ENCODE peak calls at places on chromosome 22, in four cellular contexts. J is tibial artery, Q is fibroblast of lung, U is A549. C is an unnamed sample.

GRCh38 chr22:42978453-42979103 is 36.4 kb downstream of the PACSIN2 start:
- DNase-seq in J (no peak), Q (peak), U (no peak), C (no peak)

GRCh38 chr22:42680648-42681047 is 31.5 kb upstream of the CYB5R3 start:
- DNase-seq in J (no peak), Q (peak), U (peak), C (peak)

GRCh38 chr22:44392446-44392921 is 79.7 kb upstream of the SHISAL1 start:
- DNase-seq in J (peak), Q (peak), U (no peak), C (no peak)

GRCh38 chr22:32144875-32145274 is 14.2 kb downstream of the C22orf42 start:
- DNase-seq in J (no peak), Q (no peak), U (no peak), C (no peak)

GRCh38 chr22:19891350-19892248 is 36.9 kb upstream of the GNB1L start:
- DNase-seq in J (no peak), Q (peak), U (no peak), C (no peak)

GRCh38 chr22:27572267-27572666 is 229.3 kb downstream of the MN1 start:
- DNase-seq in J (no peak), Q (no peak), U (no peak), C (no peak)

GRCh38 chr22:38947321-38948112 is 9.9 kb upstream of the APOBEC3A start:
- DNase-seq in J (no peak), Q (no peak), U (no peak), C (no peak)

GRCh38 chr22:32828561-32828960 is 27.1 kb downstream of the TIMP3 start:
- DNase-seq in J (no peak), Q (no peak), U (no peak), C (no peak)

GRCh38 chr22:24503137-24503850 is 8.2 kb downstream of the UPB1 start:
- DNase-seq in J (peak), Q (peak), U (peak), C (no peak)

GRCh38 chr22:42283288-42284229 is 13.1 kb upstream of the TCF20 start:
- DNase-seq in J (no peak), Q (peak), U (no peak), C (no peak)

GRCh38 chr22:26681395-26681821 is 24.0 kb downstream of the MIAT start:
- DNase-seq in J (no peak), Q (peak), U (no peak), C (no peak)

GRCh38 chr22:40420341-40421081 is 50.1 kb downstream of the SGSM3 start:
- DNase-seq in J (no peak), Q (no peak), U (no peak), C (no peak)

GRCh38 chr22:40040927-40041326 is 46.2 kb downstream of the FAM83F start:
- DNase-seq in J (peak), Q (no peak), U (no peak), C (peak)

GRCh38 chr22:39839198-39839597 is 54.4 kb downstream of the ENTHD1 start:
- DNase-seq in J (no peak), Q (no peak), U (no peak), C (no peak)

GRCh38 chr22:38298312-38299000 is 18.8 kb downstream of the CSNK1E start:
- DNase-seq in J (no peak), Q (peak), U (no peak), C (no peak)

GRCh38 chr22:50118129-50118528 is 28.3 kb downstream of the MOV10L1 start:
- DNase-seq in J (no peak), Q (no peak), U (no peak), C (no peak)

GRCh38 chr22:32541481-32541880 is 66.9 kb downstream of the FBXO7 start:
- DNase-seq in J (no peak), Q (no peak), U (no peak), C (no peak)

GRCh38 chr22:48893288-48894063 is 934.2 kb downstream of the BRD1 start:
- DNase-seq in J (no peak), Q (no peak), U (no peak), C (no peak)

GRCh38 chr22:48895341-48895740 is 932.3 kb downstream of the BRD1 start:
- DNase-seq in J (no peak), Q (no peak), U (no peak), C (no peak)

GRCh38 chr22:48894804-48895250 is 932.8 kb downstream of the BRD1 start:
- DNase-seq in J (no peak), Q (no peak), U (no peak), C (no peak)

GRCh38 chr22:48892571-48893287 is 934.9 kb downstream of the BRD1 start:
- DNase-seq in J (no peak), Q (no peak), U (no peak), C (no peak)

GRCh38 chr22:48894064-48894671 is 933.5 kb downstream of the BRD1 start:
- DNase-seq in J (no peak), Q (no peak), U (peak), C (no peak)
- TF ChIP-seq CTCF in J (no peak), Q (no peak), U (no peak), C (no peak)

GRCh38 chr22:23395476-23396361 is 184.4 kb downstream of the IGLL1 start:
- DNase-seq in J (no peak), Q (no peak), U (no peak), C (no peak)
- H3K4me3 ChIP-seq in J (no peak), Q (no peak), U (no peak), C (no peak)

GRCh38 chr22:23115369-23115768 is 26.4 kb downstream of the RSPH14 start:
- DNase-seq in J (no peak), Q (no peak), U (no peak), C (no peak)
- TF ChIP-seq CTCF in J (no peak), Q (no peak), U (no peak), C (no peak)

GRCh38 chr22:21015051-21016006 is at the start of gene P2RX6:
- DNase-seq in J (no peak), Q (peak), U (no peak), C (no peak)
- H3K4me3 ChIP-seq in J (peak), Q (peak), U (peak), C (peak)

GRCh38 chr22:47125603-47126002 is 363.2 kb downstream of the TBC1D22A start:
- DNase-seq in J (no peak), Q (no peak), U (peak), C (no peak)
- TF ChIP-seq CTCF in J (no peak), Q (peak), U (peak), C (no peak)

GRCh38 chr22:36291831-36292740 is 39.2 kb downstream of the APOL1 start:
- DNase-seq in J (no peak), Q (no peak), U (no peak), C (no peak)
- H3K4me3 ChIP-seq in J (no peak), Q (no peak), U (no peak), C (no peak)